ENCODE peak calls at places on chromosomes 5 and 9, in five cellular contexts. K, R, P, F and Y are unnamed samples.

GRCh38 chr5:132764051-132764450 is 13.0 kb downstream of the SEPTIN8 start:
- DNase-seq in F (no peak), P (no peak), R (no peak), K (no peak), Y (no peak)

GRCh38 chr5:145848854-145849253 is 13.7 kb upstream of the PRELID2 start:
- DNase-seq in K (no peak), R (no peak), F (no peak), P (no peak), Y (no peak)

GRCh38 chr5:92424785-92425426 is 1041.8 kb upstream of the ARRDC3 start:
- DNase-seq in F (no peak), K (no peak), P (no peak), R (no peak), Y (no peak)

GRCh38 chr5:111792659-111793058 is 35.7 kb upstream of the NREP start:
- DNase-seq in R (no peak), F (no peak), P (peak; percentile 39), K (no peak), Y (no peak)

GRCh38 chr9:30774326-30774725 is 1610.1 kb upstream of the ACO1 start:
- DNase-seq in P (no peak), F (no peak), K (no peak), R (no peak), Y (no peak)

GRCh38 chr5:64165500-64166200 is at the start of gene RNF180:
- DNase-seq in K (peak; percentile 8), R (no peak), P (no peak), F (no peak), Y (no peak)

GRCh38 chr9:83557317-83557716 is 19.1 kb upstream of the FRMD3 start:
- DNase-seq in F (no peak), K (no peak), P (no peak), R (no peak), Y (no peak)

GRCh38 chr5:102958481-102959011 is 161.4 kb downstream of the GIN1 start:
- DNase-seq in K (no peak), R (no peak), P (peak; percentile 22), F (peak; percentile 7), Y (no peak)

GRCh38 chr5:109309326-109310063 is 100.3 kb downstream of the PJA2 start:
- DNase-seq in P (no peak), F (no peak), R (no peak), K (no peak), Y (no peak)

GRCh38 chr5:134436523-134437339 is 25.1 kb upstream of the CDKN2AIPNL start:
- DNase-seq in F (no peak), R (peak; percentile 37), K (peak; percentile 62), P (peak; percentile 77), Y (peak; percentile 42)

GRCh38 chr9:16705121-16705604 is 165.3 kb downstream of the BNC2 start:
- DNase-seq in K (peak; percentile 64), R (no peak), P (peak; percentile 96), F (no peak), Y (peak; percentile 93)

GRCh38 chr5:145680169-145680568 is 155.0 kb downstream of the PRELID2 start:
- DNase-seq in F (no peak), R (no peak), P (no peak), K (no peak), Y (no peak)

GRCh38 chr9:98333703-98334582 is 78.5 kb upstream of the TBC1D2 start:
- DNase-seq in R (no peak), P (no peak), K (no peak), F (no peak), Y (no peak)

GRCh38 chr9:118336167-118336951 is 632.2 kb downstream of the TLR4 start:
- DNase-seq in F (no peak), R (no peak), K (no peak), P (no peak), Y (no peak)

GRCh38 chr5:178519155-178519554 is 71.0 kb downstream of the COL23A1 start:
- DNase-seq in P (no peak), R (no peak), K (no peak), F (no peak), Y (no peak)

GRCh38 chr9:108544866-108545265 is 310.9 kb downstream of the ACTL7B start:
- DNase-seq in F (no peak), R (no peak), K (no peak), P (no peak), Y (no peak)

GRCh38 chr5:149345892-149346222 is 558 bp downstream of the GRPEL2 start:
- DNase-seq in R (peak; percentile 40), K (no peak), F (no peak), P (no peak), Y (no peak)

GRCh38 chr9:134054891-134055811 is 12.7 kb downstream of the BRD3 start:
- DNase-seq in P (no peak), F (no peak), K (no peak), R (no peak), Y (no peak)

GRCh38 chr9:15505927-15506326 is 4.8 kb downstream of the PSIP1 start:
- DNase-seq in F (no peak), R (no peak), P (no peak), K (no peak), Y (no peak)

GRCh38 chr9:27361401-27361953 is 64.5 kb upstream of the EQTN start:
- DNase-seq in F (no peak), K (no peak), P (no peak), R (no peak), Y (no peak)

GRCh38 chr9:127876764-127877562 is 512 bp downstream of the AK1 start:
- DNase-seq in R (no peak), K (no peak), F (no peak), P (no peak), Y (no peak)

GRCh38 chr9:114488398-114489129 is 16.7 kb downstream of the WHRN start:
- DNase-seq in F (no peak), R (no peak), P (no peak), K (no peak), Y (no peak)

GRCh38 chr9:33161589-33162132 is 5.5 kb downstream of the B4GALT1 start:
- DNase-seq in R (no peak), F (peak; percentile 30), P (no peak), K (no peak), Y (no peak)

GRCh38 chr5:57102905-57103255 is 71.0 kb upstream of the GPBP1 start:
- DNase-seq in F (no peak), P (no peak), K (no peak), R (no peak), Y (no peak)

GRCh38 chr9:83197611-83198010 is 134.7 kb upstream of the RASEF start:
- DNase-seq in R (no peak), K (no peak), F (no peak), P (no peak), Y (no peak)